ENCODE peak calls at places on chromosomes 4 and X, in nine cellular contexts. One of them, this sample, is unnamed.
A peak's percentile ranks its signal among the peaks of the same experiment; 100 is the strongest.

GRCh38 chrX:18758166-18758932 is 50.9 kb downstream of the PPEF1 start:
- DNase-seq in pancreas: no peak
- DNase-seq in LoVo: no peak
- DNase-seq in DMS 273 treated with DMSO at 0.1 percent for 48 hours: no peak
- DNase-seq in germinal center: no peak
- DNase-seq in T follicular helper cell: no peak
- DNase-seq in CD8-positive, alpha-beta T cell: no peak
- DNase-seq in NCI-H1105: no peak
- DNase-seq in NCI-H1436: no peak
- DNase-seq in this sample: no peak

GRCh38 chr4:81839347-81840042 is 367.8 kb upstream of the RASGEF1B start:
- DNase-seq in LoVo: no peak
- DNase-seq in NCI-H1436: peak; percentile 96
- DNase-seq in germinal center: no peak
- DNase-seq in pancreas: no peak
- DNase-seq in DMS 273 treated with DMSO at 0.1 percent for 48 hours: no peak
- DNase-seq in T follicular helper cell: no peak
- DNase-seq in CD8-positive, alpha-beta T cell: no peak
- DNase-seq in NCI-H1105: peak; percentile 53
- DNase-seq in this sample: peak; percentile 59

GRCh38 chrX:9340619-9341304 is 124.1 kb upstream of the TBL1X start:
- DNase-seq in LoVo: no peak
- DNase-seq in pancreas: no peak
- DNase-seq in DMS 273 treated with DMSO at 0.1 percent for 48 hours: peak; percentile 30
- DNase-seq in T follicular helper cell: peak; percentile 41
- DNase-seq in NCI-H1105: no peak
- DNase-seq in CD8-positive, alpha-beta T cell: peak; percentile 35
- DNase-seq in germinal center: peak; percentile 24
- DNase-seq in NCI-H1436: no peak
- DNase-seq in this sample: no peak

GRCh38 chrX:70032797-70033196 is 16.9 kb downstream of the AWAT2 start:
- DNase-seq in NCI-H1436: no peak
- DNase-seq in DMS 273 treated with DMSO at 0.1 percent for 48 hours: no peak
- DNase-seq in T follicular helper cell: no peak
- DNase-seq in pancreas: no peak
- DNase-seq in CD8-positive, alpha-beta T cell: no peak
- DNase-seq in germinal center: no peak
- DNase-seq in LoVo: no peak
- DNase-seq in NCI-H1105: no peak
- DNase-seq in this sample: no peak

GRCh38 chr4:65668201-65669007 is 1.9 kb downstream of the EPHA5 start:
- DNase-seq in NCI-H1436: no peak
- DNase-seq in CD8-positive, alpha-beta T cell: no peak
- DNase-seq in pancreas: peak; percentile 58
- DNase-seq in T follicular helper cell: no peak
- DNase-seq in DMS 273 treated with DMSO at 0.1 percent for 48 hours: no peak
- DNase-seq in germinal center: no peak
- DNase-seq in LoVo: no peak
- DNase-seq in NCI-H1105: no peak
- DNase-seq in this sample: no peak

GRCh38 chr4:29861307-29861706 is 858.9 kb upstream of the PCDH7 start:
- DNase-seq in pancreas: no peak
- DNase-seq in LoVo: no peak
- DNase-seq in DMS 273 treated with DMSO at 0.1 percent for 48 hours: no peak
- DNase-seq in CD8-positive, alpha-beta T cell: no peak
- DNase-seq in germinal center: no peak
- DNase-seq in T follicular helper cell: no peak
- DNase-seq in NCI-H1105: no peak
- DNase-seq in NCI-H1436: no peak
- DNase-seq in this sample: no peak

GRCh38 chr4:61522312-61522711 is 322.2 kb downstream of the ADGRL3 start:
- DNase-seq in NCI-H1436: no peak
- DNase-seq in NCI-H1105: no peak
- DNase-seq in pancreas: no peak
- DNase-seq in T follicular helper cell: no peak
- DNase-seq in LoVo: no peak
- DNase-seq in germinal center: no peak
- DNase-seq in CD8-positive, alpha-beta T cell: no peak
- DNase-seq in DMS 273 treated with DMSO at 0.1 percent for 48 hours: no peak
- DNase-seq in this sample: no peak

GRCh38 chr4:41670530-41670929 is 78.0 kb downstream of the PHOX2B start:
- DNase-seq in NCI-H1436: no peak
- DNase-seq in T follicular helper cell: no peak
- DNase-seq in LoVo: no peak
- DNase-seq in germinal center: no peak
- DNase-seq in pancreas: no peak
- DNase-seq in DMS 273 treated with DMSO at 0.1 percent for 48 hours: no peak
- DNase-seq in CD8-positive, alpha-beta T cell: no peak
- DNase-seq in NCI-H1105: peak; percentile 40
- DNase-seq in this sample: no peak

GRCh38 chr4:86948276-86948675 is 13.5 kb downstream of the AFF1 start:
- DNase-seq in NCI-H1105: no peak
- DNase-seq in LoVo: no peak
- DNase-seq in CD8-positive, alpha-beta T cell: no peak
- DNase-seq in germinal center: no peak
- DNase-seq in DMS 273 treated with DMSO at 0.1 percent for 48 hours: no peak
- DNase-seq in T follicular helper cell: no peak
- DNase-seq in pancreas: no peak
- DNase-seq in NCI-H1436: no peak
- DNase-seq in this sample: no peak